ENCODE peak calls at places on chromosomes 4 and X, in ten cellular contexts. O is H4, M is renal cortical epithelial cell, L is kidney, D is GM23248, B is K562, A is endothelial cell, F is germinal center, C is breast epithelium, Z is mesendoderm. P is an unnamed sample.

GRCh38 chr4:12186526-12186925 is 757.8 kb upstream of the HS3ST1 start:
- DNase-seq in O (no peak), M (no peak), L (no peak), D (no peak), B (no peak), A (no peak), F (no peak), C (no peak), Z (no peak), P (no peak)

GRCh38 chr4:46839128-46839527 is 69.9 kb downstream of the COX7B2 start:
- DNase-seq in O (no peak), M (no peak), L (no peak), D (no peak), B (no peak), A (no peak), F (no peak), C (no peak), Z (peak), P (no peak)

GRCh38 chrX:107596651-107597050 is 31.7 kb upstream of the PRPS1 start:
- DNase-seq in O (no peak), M (peak), L (no peak), D (no peak), B (no peak), A (no peak), F (no peak), C (no peak), Z (no peak), P (no peak)

GRCh38 chr4:92264163-92264562 is 39.6 kb upstream of the GRID2 start:
- DNase-seq in O (no peak), M (no peak), L (no peak), D (no peak), B (no peak), A (no peak), F (no peak), C (no peak), Z (no peak), P (no peak)

GRCh38 chr4:157739237-157739636 is 433.6 kb downstream of the GASK1B start:
- DNase-seq in O (peak), M (peak), L (no peak), D (peak), B (no peak), A (no peak), F (no peak), C (no peak), Z (peak), P (no peak)

GRCh38 chrX:130049821-130050220 is 60.5 kb downstream of the ELF4 start:
- DNase-seq in O (no peak), M (no peak), L (no peak), D (no peak), B (no peak), A (no peak), F (no peak), C (no peak), Z (no peak), P (no peak)

GRCh38 chrX:9349572-9350259 is 115.1 kb upstream of the TBL1X start:
- DNase-seq in O (peak), M (peak), L (no peak), D (peak), B (no peak), A (no peak), F (no peak), C (no peak), Z (no peak), P (no peak)

GRCh38 chrX:147917700-147918694 is 6.3 kb downstream of the FMR1 start:
- DNase-seq in O (no peak), M (peak), L (no peak), D (peak), B (no peak), A (no peak), F (peak), C (no peak), Z (no peak), P (no peak)

P was measured in BJ.